ENCODE peak calls at places on chromosomes 3 and 15, in four cellular contexts. P, B, W and U are unnamed samples.

GRCh38 chr3:46112296-46112695 is 85.0 kb upstream of the XCR1 start:
- DNase-seq in P (no peak), B (no peak), W (no peak), U (no peak)

GRCh38 chr3:188712257-188712924 is 459.4 kb upstream of the TPRG1 start:
- DNase-seq in P (no peak), B (no peak), W (no peak), U (no peak)

GRCh38 chr15:62348119-62348518 is 183.0 kb upstream of the C2CD4B start:
- DNase-seq in P (no peak), B (no peak), W (no peak), U (no peak)

GRCh38 chr3:195900426-195901355 is 7.7 kb downstream of the TNK2 start:
- DNase-seq in P (no peak), B (peak; percentile 79), W (no peak), U (peak; percentile 74)

GRCh38 chr3:48215876-48216275 is 7.4 kb upstream of the CAMP start:
- DNase-seq in P (no peak), B (no peak), W (no peak), U (no peak)

GRCh38 chr3:168088106-168088722 is 7.5 kb downstream of the GOLIM4 start:
- DNase-seq in P (no peak), B (no peak), W (peak; percentile 35), U (peak; percentile 44)

GRCh38 chr15:84855765-84856164 is 28.7 kb upstream of the SLC28A1 start:
- DNase-seq in P (no peak), B (no peak), W (no peak), U (no peak)

GRCh38 chr3:167743799-167744198 is 8.3 kb downstream of the SERPINI1 start:
- DNase-seq in P (no peak), B (no peak), W (no peak), U (no peak)

GRCh38 chr3:178532414-178532813 is 3.8 kb upstream of the KCNMB2 start:
- DNase-seq in P (no peak), B (no peak), W (no peak), U (no peak)

GRCh38 chr3:35276616-35277015 is 362.7 kb upstream of the ARPP21 start:
- DNase-seq in P (no peak), B (no peak), W (no peak), U (no peak)

GRCh38 chr3:134432236-134432635 is 53.5 kb downstream of the ANAPC13 start:
- DNase-seq in P (no peak), B (no peak), W (no peak), U (no peak)
- H3K27me3 ChIP-seq in P (no peaks in the 10 kb centered on the region), B (no peaks in the 10 kb centered on the region), W (no peaks in the 10 kb centered on the region), U (no peaks in the 10 kb centered on the region)

DNA sequence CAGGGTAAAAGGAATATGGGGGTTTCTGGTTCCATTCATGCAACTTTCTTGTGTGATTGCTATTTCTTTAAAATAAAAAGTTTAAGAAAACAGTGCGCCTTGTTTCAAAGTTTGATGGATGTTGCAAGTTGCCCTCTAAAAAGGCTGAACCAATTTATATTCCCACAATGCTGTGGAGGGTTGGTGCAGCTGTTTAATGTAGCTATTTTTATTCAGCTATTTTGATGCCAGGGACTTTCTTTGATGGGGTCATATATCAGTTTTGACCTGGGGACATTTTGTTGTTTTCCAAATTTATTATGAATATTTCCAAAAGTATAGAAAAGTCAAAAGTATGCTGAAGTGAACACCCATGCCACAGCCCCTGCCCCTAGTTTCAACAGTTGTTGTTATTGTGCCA is 20.5 kb downstream of the EPHB1 start:
- DNase-seq in P (no peak), B (no peak), W (no peak), U (no peak)
- TF ChIP-seq CTCF in P (no peak), B (no peak), W (no peak), U (no peak)

GRCh38 chr3:42905740-42906084 is 230 bp upstream of the ZNF662 start:
- DNase-seq in P (no peak), B (no peak), W (no peak), U (no peak)
- H3K4me3 ChIP-seq in P (peak overlapping the region; percentile 90), B (peak overlapping the region; percentile 58), W (no peak overlapping the region), U (no peak overlapping the region)

DNA sequence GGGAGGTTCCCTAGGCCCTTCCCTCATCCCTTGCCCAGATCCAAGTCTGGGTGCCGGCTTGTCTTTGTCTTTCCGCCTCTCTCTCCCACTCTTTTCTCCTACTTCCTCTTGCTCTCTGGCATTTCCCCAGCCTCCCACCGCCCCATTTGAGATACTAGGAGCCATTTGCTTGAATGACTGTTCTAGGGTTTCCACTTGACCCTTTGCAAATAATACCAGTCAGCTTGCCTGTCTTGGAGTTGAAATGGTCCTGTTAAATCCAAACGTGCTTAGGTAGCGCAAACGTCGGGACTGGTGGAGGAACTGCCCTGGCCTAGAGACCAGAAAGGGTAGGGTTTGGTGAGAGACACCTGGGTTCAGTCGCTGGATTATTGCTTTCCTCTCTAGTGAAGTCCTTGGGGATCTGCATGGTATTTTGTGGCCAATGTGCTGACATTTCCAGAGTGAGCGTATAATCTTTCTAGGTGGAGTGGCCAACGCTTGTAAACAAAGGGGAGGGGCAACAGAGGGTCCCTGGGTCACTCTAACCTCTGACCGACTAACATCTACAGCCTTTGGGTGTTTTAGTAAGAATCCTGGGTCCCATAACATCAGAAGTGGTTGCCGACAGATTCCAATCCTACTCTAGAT is 10.7 kb downstream of the ZIC1 start:
- DNase-seq in P (no peak), B (no peak), W (no peak), U (no peak)
- H3K27me3 ChIP-seq in P (peaks cover 24% of the 10 kb centered on the region), B (peaks cover 58% of the 10 kb centered on the region), W (peaks cover 9% of the 10 kb centered on the region), U (peaks cover 1% of the 10 kb centered on the region)

GRCh38 chr15:80058851-80059785 is at the start of gene ZFAND6:
- DNase-seq in P (peak; percentile 69), B (peak; percentile 96), W (peak; percentile 74), U (peak; percentile 98)
- TF ChIP-seq CTCF in P (no peak), B (no peak), W (no peak), U (peak; percentile 16)

GRCh38 chr15:37837276-37837675 is 97.2 kb upstream of the TMCO5A start:
- DNase-seq in P (no peak), B (no peak), W (no peak), U (no peak)
- H3K4me3 ChIP-seq in P (no peak overlapping the region), B (no peak overlapping the region), W (no peak overlapping the region), U (no peak overlapping the region)

GRCh38 chr3:128497305-128498126 is 4.5 kb upstream of the GATA2 start:
- DNase-seq in P (no peak), B (peak; percentile 31), W (no peak), U (peak; percentile 58)

GRCh38 chr3:128496019-128496601 is 3.1 kb upstream of the GATA2 start:
- DNase-seq in P (no peak), B (no peak), W (no peak), U (no peak)

GRCh38 chr3:128496602-128497304 is 3.8 kb upstream of the GATA2 start:
- DNase-seq in P (no peak), B (no peak), W (no peak), U (no peak)

GRCh38 chr3:128494152-128494650 is 1.2 kb upstream of the GATA2 start:
- DNase-seq in P (no peak), B (no peak), W (no peak), U (no peak)

GRCh38 chr3:128495435-128495970 is 2.5 kb upstream of the GATA2 start:
- DNase-seq in P (no peak), B (no peak), W (no peak), U (no peak)
- H3K27me3 ChIP-seq in P (peaks cover 50% of the 10 kb centered on the region), B (peaks cover 53% of the 10 kb centered on the region), W (peaks cover 13% of the 10 kb centered on the region), U (peaks cover 5% of the 10 kb centered on the region)